ENCODE peak calls at places on chromosomes 7 and 10, in nine cellular contexts. G is stomach, N is transverse colon, Q is prostate gland, B is breast epithelium, Z is K562, O is HCT116, X is suprapubic skin, S is Panc1. D is an unnamed sample.

GRCh38 chr10:6721480-6721879 is 141.4 kb upstream of the PRKCQ start:
- DNase-seq in G (no peak), N (peak), Q (no peak), B (no peak), Z (no peak), O (peak), X (peak), S (no peak), D (no peak)

GRCh38 chr10:114825513-114826253 is 4.1 kb downstream of the FHIP2A start:
- DNase-seq in G (no peak), N (no peak), Q (no peak), B (no peak), Z (no peak), O (no peak), X (no peak), S (no peak), D (no peak)

GRCh38 chr10:49225218-49225876 is 37.2 kb upstream of the TMEM273 start:
- DNase-seq in G (no peak), N (no peak), Q (no peak), B (no peak), Z (peak), O (no peak), X (no peak), S (no peak), D (no peak)

GRCh38 chr7:137840183-137840779 is 6.5 kb downstream of the DGKI start:
- DNase-seq in G (no peak), N (no peak), Q (no peak), B (no peak), Z (no peak), O (no peak), X (no peak), S (no peak), D (no peak)

GRCh38 chr7:136964347-136964746 is 95.9 kb downstream of the CHRM2 start:
- DNase-seq in G (no peak), N (no peak), Q (no peak), B (no peak), Z (no peak), O (no peak), X (no peak), S (no peak), D (no peak)

GRCh38 chr10:77533887-77534278 is 103.7 kb downstream of the KCNMA1 start:
- DNase-seq in G (no peak), N (no peak), Q (no peak), B (peak), Z (no peak), O (no peak), X (no peak), S (no peak), D (no peak)

GRCh38 chr7:19560111-19560883 is 148.5 kb downstream of the POLR1F start:
- DNase-seq in G (no peak), N (no peak), Q (no peak), B (no peak), Z (no peak), O (no peak), X (no peak), S (peak), D (no peak)

GRCh38 chr7:157498690-157499089 is 161.9 kb downstream of the DNAJB6 start:
- DNase-seq in G (peak), N (no peak), Q (no peak), B (no peak), Z (no peak), O (no peak), X (no peak), S (no peak), D (no peak)

GRCh38 chr7:127736511-127736910 is 84.5 kb downstream of the SND1 start:
- DNase-seq in G (peak), N (no peak), Q (no peak), B (no peak), Z (no peak), O (no peak), X (no peak), S (no peak), D (no peak)

GRCh38 chr7:1967512-1968396 is 265.0 kb downstream of the MAD1L1 start:
- DNase-seq in G (no peak), N (no peak), Q (no peak), B (no peak), Z (no peak), O (no peak), X (no peak), S (no peak), D (no peak)

GRCh38 chr10:28946479-28946878 is 269.2 kb downstream of the BAMBI start:
- DNase-seq in G (no peak), N (no peak), Q (no peak), B (no peak), Z (no peak), O (no peak), X (no peak), S (no peak), D (no peak)

GRCh38 chr7:43438897-43439479 is 143.9 kb upstream of the STK17A start:
- DNase-seq in G (no peak), N (no peak), Q (no peak), B (no peak), Z (no peak), O (no peak), X (no peak), S (no peak), D (no peak)

GRCh38 chr7:130939285-130940095 is 205.5 kb upstream of the KLF14 start:
- DNase-seq in G (no peak), N (no peak), Q (no peak), B (no peak), Z (no peak), O (no peak), X (no peak), S (no peak), D (no peak)

GRCh38 chr10:44960482-44961230 is 1.1 kb downstream of the RASSF4 start:
- DNase-seq in G (no peak), N (no peak), Q (no peak), B (no peak), Z (no peak), O (no peak), X (no peak), S (no peak), D (no peak)

GRCh38 chr7:55546826-55547225 is 25.5 kb downstream of the VOPP1 start:
- DNase-seq in G (peak), N (peak), Q (peak), B (peak), Z (no peak), O (peak), X (no peak), S (peak), D (peak)

GRCh38 chr7:135862586-135863361 is 114.2 kb upstream of the FAM180A start:
- DNase-seq in G (no peak), N (no peak), Q (no peak), B (no peak), Z (no peak), O (no peak), X (no peak), S (no peak), D (no peak)

GRCh38 chr7:38303866-38304265 is 30.4 kb upstream of the TARP start:
- DNase-seq in G (no peak), N (no peak), Q (no peak), B (no peak), Z (no peak), O (no peak), X (no peak), S (no peak), D (no peak)

GRCh38 chr7:99219985-99220384 is 12.1 kb upstream of the KPNA7 start:
- DNase-seq in G (no peak), N (no peak), Q (no peak), B (peak), Z (no peak), O (no peak), X (no peak), S (no peak), D (no peak)

GRCh38 chr10:6840093-6840763 is 260.2 kb upstream of the PRKCQ start:
- DNase-seq in G (no peak), N (no peak), Q (no peak), B (no peak), Z (no peak), O (no peak), X (no peak), S (no peak), D (no peak)

GRCh38 chr7:29968683-29969457 is 20.7 kb downstream of the SCRN1 start:
- DNase-seq in G (no peak), N (no peak), Q (no peak), B (no peak), Z (no peak), O (no peak), X (no peak), S (no peak), D (no peak)

GRCh38 chr7:18180685-18181084 is 153.0 kb upstream of the PRPS1L1 start:
- DNase-seq in G (no peak), N (no peak), Q (no peak), B (no peak), Z (no peak), O (no peak), X (no peak), S (no peak), D (no peak)

GRCh38 chr7:128361463-128362441 is at the start of gene PRRT4:
- DNase-seq in G (peak), N (peak), Q (no peak), B (no peak), Z (peak), O (no peak), X (peak), S (no peak), D (peak)

GRCh38 chr10:47025540-47026300 is 114.5 kb downstream of the PTPN20 start:
- DNase-seq in G (peak), N (no peak), Q (no peak), B (no peak), Z (no peak), O (no peak), X (peak), S (no peak), D (no peak)

GRCh38 chr7:101018271-101019167 is 1.4 kb upstream of the MUC17 start:
- DNase-seq in G (no peak), N (no peak), Q (no peak), B (no peak), Z (peak), O (no peak), X (no peak), S (no peak), D (peak)

DNA sequence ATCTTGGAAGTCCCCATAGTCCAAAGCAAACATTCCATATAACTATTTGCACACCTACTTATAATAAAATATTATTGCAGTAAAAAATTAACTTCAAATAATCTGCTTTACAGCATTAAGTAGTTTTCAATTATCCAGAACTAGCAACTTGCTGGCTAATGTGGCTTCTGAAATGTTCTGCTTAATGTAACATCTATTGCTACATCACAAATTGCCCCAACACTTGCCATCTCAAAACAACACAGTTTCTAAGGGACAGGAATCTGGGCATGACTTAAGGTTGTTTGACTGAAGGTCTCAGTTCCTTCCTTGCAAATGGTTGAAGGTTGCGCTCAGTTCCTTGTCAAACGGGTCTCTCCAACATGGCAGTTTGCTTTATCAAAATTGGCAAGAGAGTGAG is 378.5 kb upstream of the SEMA3C start:
- DNase-seq in G (no peak), N (no peak), Q (no peak), B (no peak), Z (no peak), O (no peak), X (no peak), S (no peak), D (no peak)
- TF ChIP-seq POLR2AphosphoS5 in G (no peak), N (no peak), Q (no peak), B (no peak), Z (no peak), O (no peak), X (no peak), S (no peak), D (no peak)

DNA sequence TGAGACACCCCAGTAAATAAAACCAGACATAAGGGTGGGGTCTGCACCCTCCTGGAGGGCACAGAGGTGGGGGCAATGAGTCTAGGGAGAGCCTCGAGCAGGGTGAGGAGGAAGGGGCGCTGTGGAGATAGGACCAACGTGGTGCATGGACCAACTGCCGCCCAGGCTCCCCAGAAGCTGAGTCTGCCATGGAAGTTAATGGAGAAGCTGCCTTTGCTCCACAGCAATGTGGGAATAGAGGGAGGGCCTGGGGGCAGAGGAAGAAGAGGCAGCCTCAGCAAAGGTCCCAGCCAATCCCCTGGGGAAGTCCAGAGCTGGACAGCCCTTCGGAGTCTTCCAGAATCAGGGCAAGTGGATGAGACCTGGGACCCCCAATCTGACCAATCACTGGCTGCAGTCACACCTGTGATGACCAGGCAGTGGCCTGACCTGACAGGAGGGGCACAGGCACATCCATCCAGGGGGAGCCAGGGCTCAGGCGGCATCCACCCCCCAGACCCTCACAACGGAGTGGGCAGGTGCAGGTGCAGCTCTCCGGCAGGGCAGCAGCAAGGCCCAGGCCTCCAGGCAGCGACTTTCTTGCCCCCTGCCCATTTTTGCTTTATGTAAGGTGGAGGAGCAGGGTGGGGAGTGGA is 242.2 kb upstream of the PPP2R2D start:
- DNase-seq in G (peak), N (no peak), Q (no peak), B (peak), Z (no peak), O (no peak), X (peak), S (no peak), D (no peak)
- TF ChIP-seq POLR2AphosphoS5 in G (no peak), N (no peak), Q (no peak), B (no peak), Z (no peak), O (no peak), X (no peak), S (no peak), D (no peak)

DNA sequence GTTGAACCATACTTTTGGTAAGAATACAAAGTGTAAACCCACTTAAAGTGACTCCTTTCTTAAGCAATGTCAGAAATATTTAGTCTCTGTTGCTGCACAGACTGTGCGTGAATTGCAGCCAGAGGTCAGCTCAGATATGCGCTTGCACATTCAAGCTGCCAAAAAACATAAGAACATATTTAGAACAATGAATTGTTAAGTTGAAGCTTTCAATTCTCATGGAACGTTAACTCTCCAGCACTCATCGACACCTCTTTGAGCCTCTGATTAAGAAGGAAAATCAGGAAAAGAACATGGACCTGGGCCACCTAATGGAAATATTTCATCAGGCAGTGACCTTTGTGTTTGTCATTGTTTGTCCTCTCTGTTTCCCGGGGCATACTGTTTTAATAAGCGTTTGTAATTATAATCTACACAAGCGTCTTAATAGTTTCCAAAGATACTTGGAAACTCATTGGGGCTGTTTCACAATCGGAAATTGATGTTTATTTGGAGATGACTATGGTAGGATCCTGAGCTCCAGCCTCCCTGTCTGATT is 193.0 kb upstream of the CELF2 start:
- DNase-seq in G (no peak), N (peak), Q (no peak), B (no peak), Z (no peak), O (no peak), X (no peak), S (no peak), D (no peak)
- TF ChIP-seq POLR2AphosphoS5 in G (no peak), N (no peak), Q (no peak), B (peak), Z (no peak), O (no peak), X (peak), S (no peak), D (no peak)

GRCh38 chr10:101261702-101262101 is 32.4 kb upstream of the LBX1 start:
- DNase-seq in G (no peak), N (no peak), Q (no peak), B (no peak), Z (no peak), O (no peak), X (no peak), S (no peak), D (no peak)
- TF ChIP-seq POLR2AphosphoS5 in G (no peak), N (no peak), Q (no peak), B (no peak), Z (no peak), O (no peak), X (no peak), S (no peak), D (no peak)

GRCh38 chr10:994836-995558 is 6.8 kb downstream of the GTPBP4 start:
- DNase-seq in G (no peak), N (no peak), Q (no peak), B (no peak), Z (no peak), O (no peak), X (no peak), S (no peak), D (no peak)
- TF ChIP-seq POLR2AphosphoS5 in G (no peak), N (no peak), Q (no peak), B (no peak), Z (no peak), O (no peak), X (no peak), S (no peak), D (no peak)

GRCh38 chr7:76316984-76317781 is 14.7 kb downstream of the HSPB1 start:
- DNase-seq in G (no peak), N (no peak), Q (no peak), B (no peak), Z (no peak), O (no peak), X (no peak), S (no peak), D (no peak)

GRCh38 chr7:76315372-76315771 is 12.9 kb downstream of the HSPB1 start:
- DNase-seq in G (no peak), N (peak), Q (no peak), B (no peak), Z (peak), O (no peak), X (no peak), S (no peak), D (no peak)

GRCh38 chr7:76310102-76310957 is 7.9 kb downstream of the HSPB1 start:
- DNase-seq in G (no peak), N (peak), Q (peak), B (peak), Z (peak), O (no peak), X (no peak), S (no peak), D (no peak)

GRCh38 chr7:76317782-76318487 is 15.5 kb downstream of the HSPB1 start:
- DNase-seq in G (peak), N (peak), Q (peak), B (peak), Z (peak), O (peak), X (peak), S (no peak), D (peak)

DNA sequence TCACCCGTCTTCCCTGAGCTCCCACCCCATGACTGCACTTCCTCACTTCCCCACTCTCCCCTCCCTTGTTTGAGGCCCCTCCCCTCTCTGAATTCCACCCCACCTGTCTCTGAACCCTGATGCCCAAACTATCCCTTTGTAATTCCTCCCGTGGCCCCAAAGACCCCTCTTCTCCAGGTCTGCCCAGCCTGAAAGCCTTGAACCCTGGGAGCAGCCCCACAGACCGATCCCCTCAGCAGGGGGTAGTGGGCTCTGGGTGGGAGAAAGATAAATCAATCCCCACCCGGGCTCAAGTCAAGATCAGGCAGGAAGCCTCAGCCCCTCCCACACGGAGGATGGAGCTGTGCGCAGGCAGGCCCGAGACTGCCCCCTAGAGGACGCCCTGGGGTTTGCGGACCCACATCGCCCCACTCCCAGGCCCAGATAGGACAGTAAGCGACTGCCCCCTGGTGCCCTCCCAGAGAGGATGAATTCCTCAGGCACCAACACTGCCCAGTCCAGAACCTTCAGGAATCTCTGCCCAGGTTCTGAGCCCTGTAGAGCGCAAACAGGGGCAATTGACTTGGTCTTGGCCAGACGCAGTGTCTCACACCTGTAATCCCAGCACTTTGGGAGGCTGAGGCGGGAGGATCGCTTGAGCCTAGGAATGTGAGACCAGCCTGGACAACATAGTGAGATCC is 11.7 kb downstream of the HSPB1 start:
- DNase-seq in G (peak), N (peak), Q (peak), B (peak), Z (peak), O (peak), X (peak), S (no peak), D (peak)
- TF ChIP-seq POLR2AphosphoS5 in G (peak), N (peak), Q (peak), B (peak), Z (no peak), O (peak), X (peak), S (peak), D (no peak)

DNA sequence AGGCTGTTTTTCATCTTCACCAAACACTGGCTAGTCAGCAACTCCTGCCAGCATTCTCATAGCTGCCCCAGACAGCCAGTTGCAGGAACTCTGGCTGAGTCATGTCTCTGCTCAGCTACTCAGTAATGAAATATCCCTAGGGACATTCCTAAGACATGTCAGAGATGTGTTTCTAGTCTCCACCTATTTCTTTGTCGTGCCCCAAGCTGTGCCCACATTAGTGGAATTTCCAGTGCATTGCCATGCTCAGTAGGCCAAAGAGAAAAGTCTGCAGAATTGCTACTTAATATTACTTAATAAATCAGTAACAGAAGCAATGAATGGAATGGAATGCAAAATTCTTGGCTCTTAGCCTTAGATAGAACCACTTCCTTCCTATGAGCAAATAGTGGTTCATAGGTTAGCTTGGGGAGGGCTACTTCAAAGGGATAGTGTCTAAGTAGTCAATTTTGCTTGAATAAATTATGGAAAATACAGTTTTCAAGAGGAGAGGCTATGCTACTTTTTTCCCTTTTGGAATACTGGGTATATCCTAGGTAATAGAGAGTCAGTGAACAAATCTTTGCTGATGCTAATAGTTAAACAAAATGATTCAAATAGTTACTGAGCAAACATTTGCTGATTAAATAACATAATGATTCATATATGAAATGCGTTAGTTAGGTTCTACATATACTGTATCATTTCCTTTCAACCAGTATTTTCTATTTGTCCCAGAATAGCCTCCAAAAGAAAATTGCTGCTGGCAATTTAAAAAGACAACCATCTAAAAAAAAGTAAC is 23.6 kb upstream of the SEMA3C start:
- DNase-seq in G (peak), N (peak), Q (peak), B (peak), Z (no peak), O (peak), X (no peak), S (peak), D (no peak)
- TF ChIP-seq POLR2AphosphoS5 in G (no peak), N (peak), Q (peak), B (peak), Z (no peak), O (no peak), X (peak), S (peak), D (no peak)

GRCh38 chr10:36354633-36355032 is 712.5 kb upstream of the FZD8 start:
- DNase-seq in G (no peak), N (no peak), Q (no peak), B (no peak), Z (no peak), O (no peak), X (no peak), S (no peak), D (no peak)
- TF ChIP-seq POLR2AphosphoS5 in G (no peak), N (no peak), Q (no peak), B (no peak), Z (no peak), O (no peak), X (no peak), S (no peak), D (no peak)